ENCODE peak calls at places on chromosome 17, in four cellular contexts. One of them, this sample, is unnamed.

GRCh38 chr17:45429338-45430005 is 3.2 kb downstream of the ARHGAP27 start:
- DNase-seq in K562: no peak
- DNase-seq in HepG2: no peak
- DNase-seq in H1: no peak
- DNase-seq in this sample: peak; percentile 54

GRCh38 chr17:31877911-31878702 is 19.1 kb upstream of the COPRS start:
- DNase-seq in K562: no peak
- DNase-seq in HepG2: no peak
- DNase-seq in H1: no peak
- DNase-seq in this sample: no peak

GRCh38 chr17:22484826-22485225 is 792.5 kb downstream of the KCNJ18 start:
- DNase-seq in K562: no peak
- DNase-seq in HepG2: no peak
- DNase-seq in H1: no peak
- DNase-seq in this sample: no peak

GRCh38 chr17:58667934-58668597 is 23.8 kb downstream of the TEX14 start:
- DNase-seq in K562: no peak
- DNase-seq in HepG2: no peak
- DNase-seq in H1: no peak
- DNase-seq in this sample: no peak

GRCh38 chr17:32281011-32281451 is 15.4 kb downstream of the RHBDL3 start:
- DNase-seq in K562: no peak
- DNase-seq in HepG2: no peak
- DNase-seq in H1: no peak
- DNase-seq in this sample: peak; percentile 67

GRCh38 chr17:56185905-56186783 is 32.9 kb downstream of the ANKFN1 start:
- DNase-seq in K562: no peak
- DNase-seq in HepG2: no peak
- DNase-seq in H1: no peak
- DNase-seq in this sample: no peak

GRCh38 chr17:46056800-46057304 is 57.8 kb downstream of the STH start:
- DNase-seq in K562: no peak
- DNase-seq in HepG2: no peak
- DNase-seq in H1: no peak
- DNase-seq in this sample: no peak

GRCh38 chr17:64001763-64002529 is 3.8 kb downstream of the PRR29 start:
- DNase-seq in K562: no peak
- DNase-seq in HepG2: no peak
- DNase-seq in H1: no peak
- DNase-seq in this sample: no peak

GRCh38 chr17:6178959-6179358 is 108.8 kb downstream of the WSCD1 start:
- DNase-seq in K562: no peak
- DNase-seq in HepG2: no peak
- DNase-seq in H1: no peak
- DNase-seq in this sample: no peak

GRCh38 chr17:74450925-74451403 is 15.5 kb upstream of the CD300A start:
- DNase-seq in K562: no peak
- DNase-seq in HepG2: no peak
- DNase-seq in H1: no peak
- DNase-seq in this sample: no peak

GRCh38 chr17:13338421-13338820 is 263.3 kb downstream of the HS3ST3A1 start:
- DNase-seq in K562: no peak
- DNase-seq in HepG2: no peak
- DNase-seq in H1: no peak
- DNase-seq in this sample: no peak

GRCh38 chr17:38457577-38458371 is 29.5 kb downstream of the ARHGAP23 start:
- DNase-seq in K562: no peak
- DNase-seq in HepG2: no peak
- DNase-seq in H1: no peak
- DNase-seq in this sample: no peak

GRCh38 chr17:82411396-82412053 is 6.6 kb upstream of the HEXD start:
- DNase-seq in K562: no peak
- DNase-seq in HepG2: no peak
- DNase-seq in H1: no peak
- DNase-seq in this sample: no peak

GRCh38 chr17:20991276-20992037 is 51.4 kb downstream of the USP22 start:
- DNase-seq in K562: no peak
- DNase-seq in HepG2: no peak
- DNase-seq in H1: no peak
- DNase-seq in this sample: no peak

GRCh38 chr17:58318065-58318481 is 10.5 kb downstream of the TSPOAP1 start:
- DNase-seq in K562: no peak
- DNase-seq in HepG2: no peak
- DNase-seq in H1: no peak
- DNase-seq in this sample: no peak

GRCh38 chr17:21376835-21377690 is 906 bp downstream of the KCNJ12 start:
- DNase-seq in K562: peak; percentile 14
- DNase-seq in HepG2: no peak
- DNase-seq in H1: no peak
- DNase-seq in this sample: peak; percentile 41

GRCh38 chr17:75031972-75032895 is 14.5 kb downstream of the ATP5PD start:
- DNase-seq in K562: peak; percentile 59
- DNase-seq in HepG2: peak; percentile 54
- DNase-seq in H1: no peak
- DNase-seq in this sample: peak; percentile 35

GRCh38 chr17:65085397-65085796 is 28.9 kb upstream of the GNA13 start:
- DNase-seq in K562: no peak
- DNase-seq in HepG2: no peak
- DNase-seq in H1: no peak
- DNase-seq in this sample: no peak

GRCh38 chr17:17246879-17247278 is 9.9 kb upstream of the FLCN start:
- DNase-seq in K562: no peak
- DNase-seq in HepG2: no peak
- DNase-seq in H1: no peak
- DNase-seq in this sample: no peak

GRCh38 chr17:51461578-51462004 is 201.2 kb downstream of the UTP18 start:
- DNase-seq in K562: peak; percentile 70
- DNase-seq in HepG2: peak; percentile 65
- DNase-seq in H1: peak; percentile 29
- DNase-seq in this sample: peak; percentile 79

GRCh38 chr17:69712801-69713311 is 298.4 kb downstream of the MAP2K6 start:
- DNase-seq in K562: no peak
- DNase-seq in HepG2: no peak
- DNase-seq in H1: no peak
- DNase-seq in this sample: no peak

GRCh38 chr17:78802459-78802858 is 20.4 kb upstream of the CYTH1 start:
- DNase-seq in K562: no peak
- DNase-seq in HepG2: no peak
- DNase-seq in H1: no peak
- DNase-seq in this sample: no peak
- TF ChIP-seq SP1 in K562: no peak
- TF ChIP-seq SP1 in HepG2: no peak
- TF ChIP-seq SP1 in H1: no peak
- TF ChIP-seq SP1 in this sample: no peak

DNA sequence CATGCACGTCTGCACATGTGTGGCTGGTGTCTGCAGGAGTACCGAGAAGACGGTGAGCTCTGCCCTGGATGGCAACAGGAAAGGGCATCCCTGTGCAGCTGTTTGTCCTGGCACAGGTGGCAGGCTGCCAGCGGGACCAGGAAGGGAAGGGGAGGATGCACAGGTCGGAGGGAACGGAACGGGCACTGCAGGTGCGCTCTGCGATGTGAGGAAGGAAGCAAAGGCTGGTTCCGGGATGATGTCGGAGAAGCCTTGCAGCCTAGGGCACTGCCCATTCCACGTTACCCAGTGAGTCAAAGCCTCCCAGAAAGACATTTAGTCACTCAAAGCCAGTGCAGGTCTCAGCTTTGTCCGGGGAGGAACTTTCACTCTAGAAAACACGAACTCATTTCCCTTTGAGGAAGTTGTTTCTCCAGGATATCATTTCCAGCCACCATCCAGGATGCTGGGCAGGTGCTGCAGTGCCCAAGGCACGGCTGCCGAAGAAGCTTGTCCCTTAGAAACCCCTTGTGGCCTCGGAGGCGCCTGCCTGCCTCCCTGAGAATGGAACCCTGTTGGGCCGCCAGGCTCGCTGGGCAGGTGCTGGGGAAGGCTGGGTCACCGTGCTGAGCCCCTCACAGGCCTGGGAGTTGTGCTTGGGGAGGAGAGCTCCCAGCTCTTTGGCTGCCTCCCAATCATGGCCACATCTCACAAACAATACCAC is 4.5 kb upstream of the TMEM235 start:
- DNase-seq in K562: no peak
- DNase-seq in HepG2: no peak
- DNase-seq in H1: no peak
- DNase-seq in this sample: no peak
- TF ChIP-seq JUN in K562: no peak
- TF ChIP-seq JUN in HepG2: no peak
- TF ChIP-seq JUN in H1: no peak
- TF ChIP-seq JUN in this sample: no peak

GRCh38 chr17:41060052-41060604 is at the start of gene KRTAP2-3:
- DNase-seq in K562: no peak
- DNase-seq in HepG2: peak; percentile 36
- DNase-seq in H1: no peak
- DNase-seq in this sample: no peak
- TF ChIP-seq SP1 in K562: no peak
- TF ChIP-seq SP1 in HepG2: no peak
- TF ChIP-seq SP1 in H1: no peak
- TF ChIP-seq SP1 in this sample: no peak

GRCh38 chr17:33564146-33564545 is 271.1 kb upstream of the ASIC2 start:
- DNase-seq in K562: no peak
- DNase-seq in HepG2: no peak
- DNase-seq in H1: no peak
- DNase-seq in this sample: no peak
- TF ChIP-seq JUN in K562: no peak
- TF ChIP-seq JUN in HepG2: no peak
- TF ChIP-seq JUN in H1: no peak
- TF ChIP-seq JUN in this sample: no peak

GRCh38 chr17:28513476-28513875 is 7.3 kb downstream of the FOXN1 start:
- DNase-seq in K562: no peak
- DNase-seq in HepG2: no peak
- DNase-seq in H1: no peak
- DNase-seq in this sample: no peak

GRCh38 chr17:28515518-28515917 is 9.4 kb downstream of the FOXN1 start:
- DNase-seq in K562: no peak
- DNase-seq in HepG2: no peak
- DNase-seq in H1: no peak
- DNase-seq in this sample: no peak

GRCh38 chr17:28518132-28518531 is 12.0 kb downstream of the FOXN1 start:
- DNase-seq in K562: no peak
- DNase-seq in HepG2: no peak
- DNase-seq in H1: no peak
- DNase-seq in this sample: no peak

GRCh38 chr17:28511858-28512461 is 5.8 kb downstream of the FOXN1 start:
- DNase-seq in K562: peak; percentile 47
- DNase-seq in HepG2: no peak
- DNase-seq in H1: no peak
- DNase-seq in this sample: no peak

DNA sequence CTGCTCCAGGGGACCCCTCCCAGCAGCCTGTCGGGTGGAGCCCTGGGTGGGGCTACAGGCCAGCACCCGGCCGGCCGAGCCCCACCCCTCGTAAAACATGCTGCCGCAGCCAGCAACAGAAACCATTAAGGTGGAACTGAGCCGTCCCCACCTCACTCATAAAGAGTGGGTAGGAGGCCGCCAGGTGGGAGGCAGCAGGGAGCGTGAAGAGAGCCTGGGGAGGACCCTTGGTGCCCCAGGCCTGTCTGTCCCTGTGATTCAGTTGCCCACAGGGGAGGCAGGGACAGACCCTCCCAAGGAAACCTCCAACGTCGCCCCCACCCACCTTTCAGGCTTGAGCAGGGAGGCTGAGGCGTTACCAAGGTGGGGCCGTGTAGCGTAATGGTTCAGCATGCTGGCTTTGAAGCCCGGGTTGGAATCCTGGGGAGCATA is 8.4 kb downstream of the FOXN1 start:
- DNase-seq in K562: no peak
- DNase-seq in HepG2: no peak
- DNase-seq in H1: no peak
- DNase-seq in this sample: no peak
- TF ChIP-seq SP1 in K562: no peak
- TF ChIP-seq SP1 in HepG2: no peak
- TF ChIP-seq SP1 in H1: no peak
- TF ChIP-seq SP1 in this sample: no peak

DNA sequence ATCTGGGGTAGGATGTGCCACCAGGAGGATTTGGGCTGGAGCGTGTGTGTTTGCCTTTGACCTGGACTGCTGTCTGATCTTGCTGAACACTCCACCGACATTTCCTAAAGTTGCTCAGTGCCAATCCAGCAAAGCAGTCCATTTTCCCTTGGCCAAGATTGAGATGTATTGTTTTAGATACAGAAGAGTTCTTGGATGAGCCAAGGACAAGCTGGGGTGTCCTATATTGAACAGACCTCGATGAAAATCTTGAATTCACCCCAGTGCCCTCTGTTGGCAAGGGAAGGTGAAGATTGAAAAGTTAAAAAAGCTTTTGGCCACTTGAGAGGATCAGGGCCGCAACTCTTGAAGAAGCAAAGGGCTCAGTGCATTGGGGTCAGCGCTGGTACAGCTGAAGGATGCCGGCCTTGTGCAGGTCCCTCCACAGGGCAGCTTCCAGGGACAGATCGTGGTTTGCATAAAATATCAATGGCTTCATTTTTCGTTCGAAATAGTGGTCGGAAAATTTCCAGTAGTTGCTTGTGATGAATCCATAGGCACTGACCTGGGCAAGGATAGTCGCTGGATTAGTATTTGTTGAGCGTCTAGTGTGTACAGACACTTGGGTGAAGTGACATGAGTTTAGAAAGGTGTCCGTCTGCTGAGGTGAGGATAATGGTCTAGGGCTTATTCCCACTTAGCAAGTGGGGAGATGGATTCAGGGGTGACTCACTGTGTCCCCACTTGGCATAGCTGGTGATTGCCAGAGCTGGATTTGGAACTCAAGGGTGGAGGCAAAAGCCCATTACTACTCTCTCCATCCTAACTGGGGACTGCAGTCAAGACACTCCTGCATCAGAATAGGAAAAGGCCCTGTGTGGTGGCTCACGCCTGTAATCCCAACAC is 19.7 kb downstream of the ST6GALNAC2 start:
- DNase-seq in K562: no peak
- DNase-seq in HepG2: no peak
- DNase-seq in H1: no peak
- DNase-seq in this sample: no peak
- TF ChIP-seq JUN in K562: no peak
- TF ChIP-seq JUN in HepG2: no peak
- TF ChIP-seq JUN in H1: no peak
- TF ChIP-seq JUN in this sample: no peak

GRCh38 chr17:42230225-42230624 is 35.9 kb upstream of the GHDC start:
- DNase-seq in K562: no peak
- DNase-seq in HepG2: no peak
- DNase-seq in H1: no peak
- DNase-seq in this sample: no peak
- TF ChIP-seq SP1 in K562: no peak
- TF ChIP-seq SP1 in HepG2: no peak
- TF ChIP-seq SP1 in H1: no peak
- TF ChIP-seq SP1 in this sample: no peak

DNA sequence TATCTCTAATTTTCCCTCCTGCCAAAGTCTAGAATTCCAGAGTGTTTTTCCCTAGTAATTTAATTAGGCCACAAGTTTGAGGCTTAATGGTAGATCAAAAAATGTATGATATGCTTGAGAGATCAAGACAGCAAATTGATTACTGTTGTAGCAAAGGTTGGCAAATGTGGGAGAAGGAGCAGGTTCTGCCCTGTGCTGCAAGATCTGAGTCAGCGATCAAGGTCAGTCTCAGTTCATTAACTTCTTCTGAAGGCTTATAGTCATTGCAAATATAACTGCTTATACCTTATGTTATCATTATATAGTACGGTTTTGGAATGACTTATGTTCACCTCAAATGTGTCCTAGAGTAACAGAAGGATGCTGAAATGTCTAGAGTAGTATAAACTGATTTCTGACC is 231.1 kb upstream of the TBX2 start:
- DNase-seq in K562: no peak
- DNase-seq in HepG2: no peak
- DNase-seq in H1: no peak
- DNase-seq in this sample: no peak
- TF ChIP-seq JUN in K562: no peak
- TF ChIP-seq JUN in HepG2: no peak
- TF ChIP-seq JUN in H1: no peak
- TF ChIP-seq JUN in this sample: no peak

This sample was measured in WTC11.